ENCODE peak calls at places on chromosomes 1 and 21, in six cellular contexts. A, I, T, O, E and B are unnamed samples.

GRCh38 chr1:210603123-210603522 is 274.4 kb downstream of the HHAT start:
- DNase-seq in A (no peak), I (no peak), T (no peak), O (no peak), E (no peak), B (no peak)

GRCh38 chr1:202411421-202411820 is 62.9 kb downstream of the PPP1R12B start:
- DNase-seq in A (peak), I (no peak), T (no peak), O (no peak), E (no peak), B (no peak)

GRCh38 chr1:213617133-213617532 is 370.6 kb upstream of the PROX1 start:
- DNase-seq in A (no peak), I (no peak), T (no peak), O (no peak), E (no peak), B (no peak)

GRCh38 chr1:246836647-246837046 is 95.1 kb downstream of the AHCTF1 start:
- DNase-seq in A (no peak), I (no peak), T (no peak), O (no peak), E (no peak), B (no peak)

GRCh38 chr1:202623075-202623474 is 87.2 kb downstream of the SYT2 start:
- DNase-seq in A (peak), I (no peak), T (no peak), O (no peak), E (peak), B (no peak)

GRCh38 chr21:34996304-34997081 is 52.6 kb downstream of the RUNX1 start:
- DNase-seq in A (peak), I (no peak), T (peak), O (no peak), E (no peak), B (no peak)

GRCh38 chr1:1626207-1627141 is 5.5 kb upstream of the MMP23B start:
- DNase-seq in A (no peak), I (no peak), T (no peak), O (no peak), E (peak), B (no peak)

GRCh38 chr1:149885364-149886111 is 13.8 kb upstream of the BOLA1 start:
- DNase-seq in A (peak), I (peak), T (peak), O (peak), E (no peak), B (peak)

GRCh38 chr1:228283476-228284147 is 75.8 kb downstream of the OBSCN start:
- DNase-seq in A (no peak), I (no peak), T (no peak), O (no peak), E (no peak), B (no peak)

GRCh38 chr1:192580351-192580962 is 4.9 kb downstream of the RGS1 start:
- DNase-seq in A (peak), I (peak), T (no peak), O (peak), E (no peak), B (peak)

GRCh38 chr1:17757426-17757825 is 2.3 kb downstream of the ACTL8 start:
- DNase-seq in A (no peak), I (no peak), T (no peak), O (no peak), E (no peak), B (no peak)

GRCh38 chr1:18283601-18284385 is 176.2 kb downstream of the IGSF21 start:
- DNase-seq in A (no peak), I (no peak), T (no peak), O (no peak), E (no peak), B (no peak)

GRCh38 chr1:245060684-245061374 is 94.0 kb upstream of the KIF26B start:
- DNase-seq in A (no peak), I (no peak), T (no peak), O (peak), E (no peak), B (no peak)

GRCh38 chr1:8097077-8097799 is 71.1 kb upstream of the ERRFI1 start:
- DNase-seq in A (peak), I (peak), T (no peak), O (no peak), E (no peak), B (peak)

GRCh38 chr1:26189751-26190275 is 589 bp upstream of the CATSPER4 start:
- DNase-seq in A (no peak), I (no peak), T (no peak), O (no peak), E (no peak), B (no peak)

GRCh38 chr1:43935711-43936427 is 2.3 kb downstream of the ARTN start:
- DNase-seq in A (no peak), I (peak), T (no peak), O (peak), E (no peak), B (peak)

GRCh38 chr1:8627728-8628127 is 189.7 kb downstream of the RERE start:
- DNase-seq in A (no peak), I (no peak), T (no peak), O (no peak), E (no peak), B (no peak)

GRCh38 chr21:36209626-36210171 is 53.1 kb downstream of the DOP1B start:
- DNase-seq in A (peak), I (peak), T (peak), O (peak), E (no peak), B (peak)

GRCh38 chr1:59163268-59164092 is 133.4 kb upstream of the FGGY start:
- DNase-seq in A (peak), I (no peak), T (no peak), O (no peak), E (no peak), B (no peak)

GRCh38 chr21:37244506-37245083 is 22.5 kb downstream of the VPS26C start:
- DNase-seq in A (peak), I (no peak), T (no peak), O (no peak), E (no peak), B (no peak)

GRCh38 chr1:158527190-158527815 is 26.9 kb downstream of the OR6Y1 start:
- DNase-seq in A (peak), I (peak), T (no peak), O (no peak), E (no peak), B (peak)

GRCh38 chr1:51331206-51332100 is 1.1 kb upstream of the TTC39A start:
- DNase-seq in A (peak), I (no peak), T (peak), O (peak), E (peak), B (no peak)

GRCh38 chr1:59455206-59455605 is 158.3 kb downstream of the FGGY start:
- DNase-seq in A (peak), I (peak), T (no peak), O (no peak), E (no peak), B (peak)

DNA sequence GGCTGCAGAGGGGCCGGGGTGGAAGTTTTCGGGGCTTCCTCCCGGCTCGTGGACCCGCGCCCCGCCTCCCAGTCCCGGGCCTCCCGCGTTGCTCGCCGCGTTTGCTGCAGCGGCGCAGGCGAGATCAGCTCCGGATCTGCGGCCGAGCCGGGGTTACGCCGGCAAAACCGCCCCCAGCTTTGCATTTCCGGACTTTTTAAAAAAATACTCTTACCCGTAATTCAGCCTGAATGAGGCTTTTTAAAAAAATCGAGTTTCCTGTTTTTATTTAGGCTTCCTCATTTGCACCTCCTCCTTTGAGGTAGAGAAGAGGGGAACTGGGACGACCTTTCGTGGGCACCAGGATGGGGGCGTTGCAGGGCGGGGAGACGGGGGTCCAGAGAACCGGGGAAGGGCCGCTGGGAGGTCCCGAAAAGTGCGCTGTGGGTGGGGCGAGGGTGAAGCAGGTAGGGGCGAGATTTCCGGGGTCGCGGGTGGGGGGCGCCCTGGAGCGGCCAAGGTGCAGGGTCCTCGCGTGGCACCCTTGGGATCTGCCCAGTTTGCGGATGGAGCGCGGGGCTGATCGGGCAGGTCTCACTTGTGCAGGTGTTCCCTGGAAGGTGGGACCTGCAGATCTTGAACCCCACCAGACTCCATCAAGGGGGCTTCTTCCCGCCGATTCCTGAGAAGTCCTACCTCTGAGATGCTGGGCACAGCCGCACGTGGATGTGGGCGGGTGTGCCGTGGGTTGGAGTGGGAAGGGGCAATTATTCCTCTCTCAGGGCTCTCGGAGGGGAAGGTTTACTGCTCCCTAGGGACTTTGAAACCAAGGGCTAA is 1.1 kb downstream of the PIK3CD start:
- DNase-seq in A (no peak), I (no peak), T (no peak), O (no peak), E (no peak), B (no peak)
- TF ChIP-seq CTCF in A (no peak), I (no peak), T (no peak), O (no peak), E (no peak), B (no peak)

GRCh38 chr1:229714306-229714705 is 88.3 kb downstream of the URB2 start:
- DNase-seq in A (no peak), I (no peak), T (no peak), O (no peak), E (no peak), B (no peak)

GRCh38 chr1:229716692-229717091 is 90.6 kb downstream of the URB2 start:
- DNase-seq in A (no peak), I (no peak), T (no peak), O (no peak), E (no peak), B (no peak)

GRCh38 chr1:229716064-229716463 is 90.0 kb downstream of the URB2 start:
- DNase-seq in A (peak), I (peak), T (no peak), O (no peak), E (no peak), B (no peak)

GRCh38 chr1:229717774-229718173 is 91.7 kb downstream of the URB2 start:
- DNase-seq in A (no peak), I (no peak), T (no peak), O (peak), E (no peak), B (no peak)

DNA sequence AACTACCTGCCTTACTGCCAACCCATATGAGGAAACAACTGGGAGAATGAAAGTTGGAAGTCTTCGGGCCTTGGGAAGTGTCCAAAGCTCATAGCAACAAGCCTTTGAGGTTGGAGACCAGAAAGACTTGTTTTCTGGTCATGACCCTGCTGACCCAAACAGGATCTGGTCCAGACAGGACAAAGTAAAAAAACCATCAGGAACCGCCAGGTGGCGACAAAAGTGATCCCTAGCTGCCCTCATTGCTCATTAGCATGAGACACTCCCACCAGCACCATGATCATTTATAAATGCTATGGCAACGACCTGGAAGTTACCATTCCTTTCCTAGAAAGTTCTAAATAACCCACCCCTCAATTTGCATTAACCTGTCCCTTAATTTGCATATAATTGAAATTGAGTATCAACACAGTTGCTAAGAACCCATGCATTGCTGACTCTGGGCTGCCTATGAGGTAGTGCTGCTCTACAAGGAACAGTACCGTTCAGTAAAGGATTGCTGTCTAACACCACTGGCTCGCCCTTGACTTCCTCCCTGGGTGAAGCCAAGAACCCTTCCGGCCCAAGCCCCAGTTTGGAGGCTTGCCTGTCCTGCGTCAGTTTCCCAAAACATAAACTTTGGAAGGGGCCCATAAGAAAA is 89.0 kb downstream of the URB2 start:
- DNase-seq in A (no peak), I (peak), T (no peak), O (peak), E (no peak), B (peak)
- TF ChIP-seq CTCF in A (peak), I (peak), T (peak), O (peak), E (peak), B (peak)

GRCh38 chr1:155051342-155051776 is 243 bp downstream of the ADAM15 start:
- DNase-seq in A (no peak), I (no peak), T (no peak), O (no peak), E (no peak), B (peak)

GRCh38 chr1:155050560-155051341 is at the start of gene ADAM15:
- DNase-seq in A (peak), I (peak), T (peak), O (peak), E (no peak), B (peak)

GRCh38 chr1:155052412-155053400 is 1.6 kb downstream of the ADAM15 start:
- DNase-seq in A (no peak), I (peak), T (no peak), O (no peak), E (no peak), B (peak)

GRCh38 chr1:155053531-155054105 is 2.5 kb downstream of the ADAM15 start:
- DNase-seq in A (no peak), I (no peak), T (no peak), O (no peak), E (no peak), B (no peak)

GRCh38 chr1:155051777-155052398 is 772 bp downstream of the ADAM15 start:
- DNase-seq in A (peak), I (peak), T (peak), O (peak), E (no peak), B (peak)
- TF ChIP-seq CTCF in A (no peak), I (no peak), T (no peak), O (no peak), E (no peak), B (no peak)

GRCh38 chr1:27496604-27497155 is 6.7 kb upstream of the WASF2 start:
- DNase-seq in A (peak), I (no peak), T (no peak), O (no peak), E (peak), B (no peak)
- TF ChIP-seq CTCF in A (peak), I (peak), T (no peak), O (no peak), E (peak), B (no peak)

GRCh38 chr1:38403667-38404066 is 357.1 kb upstream of the POU3F1 start:
- DNase-seq in A (no peak), I (no peak), T (no peak), O (no peak), E (no peak), B (no peak)
- TF ChIP-seq CTCF in A (no peak), I (peak), T (no peak), O (no peak), E (no peak), B (no peak)

GRCh38 chr1:75996196-75996595 is 64.0 kb upstream of the ASB17 start:
- DNase-seq in A (peak), I (peak), T (no peak), O (no peak), E (no peak), B (no peak)

GRCh38 chr1:75989130-75989529 is 56.9 kb upstream of the ASB17 start:
- DNase-seq in A (no peak), I (no peak), T (no peak), O (no peak), E (no peak), B (no peak)

GRCh38 chr1:75986478-75986877 is 54.3 kb upstream of the ASB17 start:
- DNase-seq in A (no peak), I (no peak), T (no peak), O (no peak), E (no peak), B (no peak)

GRCh38 chr1:75992312-75992711 is 60.1 kb upstream of the ASB17 start:
- DNase-seq in A (no peak), I (no peak), T (no peak), O (no peak), E (no peak), B (no peak)

GRCh38 chr1:75991497-75992114 is 59.4 kb upstream of the ASB17 start:
- DNase-seq in A (peak), I (peak), T (peak), O (peak), E (no peak), B (peak)
- TF ChIP-seq CTCF in A (peak), I (peak), T (peak), O (peak), E (peak), B (peak)

DNA sequence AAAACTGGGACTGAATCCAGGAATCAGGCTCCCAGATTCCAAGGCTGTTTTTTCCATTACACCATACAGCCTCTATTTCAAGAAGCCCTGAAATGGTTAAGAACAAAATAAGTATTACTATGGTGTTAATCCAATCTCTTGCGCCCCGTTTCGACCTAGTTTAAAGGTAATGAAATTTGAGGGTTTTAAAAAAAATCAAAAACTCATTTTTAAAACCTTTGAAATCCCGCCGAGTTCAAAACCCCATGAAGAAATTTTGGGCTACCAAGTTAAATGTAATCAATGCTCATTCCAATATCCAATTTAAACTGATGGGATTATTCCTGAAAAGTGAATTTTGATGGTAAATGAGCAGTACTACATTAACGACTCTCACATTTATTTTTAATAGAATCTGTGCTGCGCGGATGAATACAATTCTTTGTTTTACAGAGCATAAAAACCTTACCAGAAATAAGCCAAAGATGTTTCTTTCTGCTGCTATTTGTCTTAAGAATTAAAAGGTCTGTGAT is 767 bp upstream of the EGLN1 start:
- DNase-seq in A (no peak), I (no peak), T (no peak), O (no peak), E (no peak), B (no peak)
- TF ChIP-seq CTCF in A (no peak), I (no peak), T (no peak), O (no peak), E (peak), B (peak)

GRCh38 chr21:43925096-43925481 is 60.1 kb downstream of the AGPAT3 start:
- DNase-seq in A (no peak), I (no peak), T (no peak), O (no peak), E (peak), B (no peak)
- TF ChIP-seq CTCF in A (no peak), I (no peak), T (no peak), O (no peak), E (no peak), B (no peak)